ENCODE peak calls at places on chromosomes 11 and 22, in four cellular contexts. One of them, this sample, is unnamed.

GRCh38 chr22:17120711-17121234 is 387 bp downstream of the TMEM121B start:
- DNase-seq in Peyer's patch: no peak
- DNase-seq in astrocyte of the spinal cord: no peak
- DNase-seq in AG04450: no peak
- DNase-seq in this sample: no peak

GRCh38 chr11:2902784-2903671 is 17.5 kb upstream of the CDKN1C start:
- DNase-seq in AG04450: no peak
- DNase-seq in Peyer's patch: peak
- DNase-seq in astrocyte of the spinal cord: no peak
- DNase-seq in this sample: no peak

GRCh38 chr11:128956401-128957203 is 13.9 kb upstream of the TP53AIP1 start:
- DNase-seq in Peyer's patch: peak
- DNase-seq in AG04450: peak
- DNase-seq in astrocyte of the spinal cord: peak
- DNase-seq in this sample: peak

GRCh38 chr11:118774032-118774431 is 16.9 kb downstream of the DDX6 start:
- DNase-seq in Peyer's patch: no peak
- DNase-seq in AG04450: no peak
- DNase-seq in astrocyte of the spinal cord: no peak
- DNase-seq in this sample: no peak

GRCh38 chr11:60788401-60789110 is 3.4 kb downstream of the MS4A10 start:
- DNase-seq in Peyer's patch: no peak
- DNase-seq in AG04450: no peak
- DNase-seq in astrocyte of the spinal cord: no peak
- DNase-seq in this sample: no peak

GRCh38 chr11:47672283-47672730 is 29.9 kb upstream of the MTCH2 start:
- DNase-seq in Peyer's patch: no peak
- DNase-seq in AG04450: no peak
- DNase-seq in astrocyte of the spinal cord: no peak
- DNase-seq in this sample: peak

GRCh38 chr22:31830721-31831070 is 76.9 kb downstream of the DEPDC5 start:
- DNase-seq in AG04450: no peak
- DNase-seq in astrocyte of the spinal cord: no peak
- DNase-seq in Peyer's patch: no peak
- DNase-seq in this sample: no peak

GRCh38 chr11:102345923-102346322 is 1.1 kb upstream of the BIRC2 start:
- DNase-seq in AG04450: no peak
- DNase-seq in astrocyte of the spinal cord: peak
- DNase-seq in Peyer's patch: no peak
- DNase-seq in this sample: peak

GRCh38 chr11:128323381-128323780 is 264.0 kb downstream of the ETS1 start:
- DNase-seq in astrocyte of the spinal cord: no peak
- DNase-seq in AG04450: no peak
- DNase-seq in Peyer's patch: no peak
- DNase-seq in this sample: peak

GRCh38 chr11:92423635-92424034 is 199.0 kb downstream of the FAT3 start:
- DNase-seq in AG04450: no peak
- DNase-seq in astrocyte of the spinal cord: no peak
- DNase-seq in Peyer's patch: no peak
- DNase-seq in this sample: no peak

GRCh38 chr11:123330071-123330470 is 100.0 kb upstream of the GRAMD1B start:
- DNase-seq in Peyer's patch: no peak
- DNase-seq in astrocyte of the spinal cord: no peak
- DNase-seq in AG04450: no peak
- DNase-seq in this sample: no peak

GRCh38 chr11:116542386-116542785 is 230.4 kb downstream of the BUD13 start:
- DNase-seq in Peyer's patch: peak
- DNase-seq in astrocyte of the spinal cord: no peak
- DNase-seq in AG04450: no peak
- DNase-seq in this sample: no peak

GRCh38 chr11:33545941-33546340 is 154.7 kb downstream of the C11orf91 start:
- DNase-seq in Peyer's patch: no peak
- DNase-seq in AG04450: no peak
- DNase-seq in astrocyte of the spinal cord: no peak
- DNase-seq in this sample: no peak

GRCh38 chr11:115066111-115066660 is 387.9 kb downstream of the NXPE2 start:
- DNase-seq in AG04450: no peak
- DNase-seq in astrocyte of the spinal cord: no peak
- DNase-seq in Peyer's patch: no peak
- DNase-seq in this sample: no peak

GRCh38 chr11:131464481-131464880 is 94.1 kb downstream of the NTM start:
- DNase-seq in astrocyte of the spinal cord: no peak
- DNase-seq in Peyer's patch: no peak
- DNase-seq in AG04450: no peak
- DNase-seq in this sample: no peak

GRCh38 chr22:39808087-39808486 is 85.5 kb downstream of the ENTHD1 start:
- DNase-seq in astrocyte of the spinal cord: no peak
- DNase-seq in Peyer's patch: peak
- DNase-seq in AG04450: no peak
- DNase-seq in this sample: peak

GRCh38 chr22:21942407-21942895 is 10.2 kb downstream of the PPM1F start:
- DNase-seq in AG04450: peak
- DNase-seq in astrocyte of the spinal cord: peak
- DNase-seq in Peyer's patch: peak
- DNase-seq in this sample: peak

GRCh38 chr22:38454361-38455062 is 487 bp downstream of the KCNJ4 start:
- DNase-seq in AG04450: no peak
- DNase-seq in Peyer's patch: no peak
- DNase-seq in astrocyte of the spinal cord: no peak
- DNase-seq in this sample: no peak

GRCh38 chr22:45554040-45554406 is 51.3 kb downstream of the FBLN1 start:
- DNase-seq in AG04450: no peak
- DNase-seq in astrocyte of the spinal cord: no peak
- DNase-seq in Peyer's patch: no peak
- DNase-seq in this sample: no peak
- TF ChIP-seq CTCF in AG04450: no peak
- TF ChIP-seq CTCF in astrocyte of the spinal cord: no peak
- TF ChIP-seq CTCF in Peyer's patch: no peak
- TF ChIP-seq CTCF in this sample: no peak

DNA sequence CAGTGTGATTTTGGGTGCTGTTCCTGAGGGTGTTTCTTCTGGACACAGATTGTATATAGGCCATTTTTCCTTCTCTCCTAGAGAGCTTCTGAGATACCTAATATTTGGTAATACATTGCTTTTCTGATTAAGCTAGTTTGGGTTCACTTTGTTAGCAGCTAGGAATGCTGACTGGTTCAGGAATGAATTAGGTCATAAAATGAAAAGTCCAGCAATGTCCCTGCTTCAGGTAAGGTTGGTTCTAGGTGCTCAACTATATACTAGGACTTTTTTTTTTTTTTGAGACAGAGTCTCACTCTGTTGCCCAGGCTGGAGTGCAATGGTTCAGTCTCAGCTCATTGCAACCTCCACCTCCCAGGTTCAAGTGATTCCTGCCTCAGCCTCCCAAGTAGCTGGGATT is 32.9 kb upstream of the APOL5 start:
- DNase-seq in AG04450: no peak
- DNase-seq in astrocyte of the spinal cord: no peak
- DNase-seq in Peyer's patch: no peak
- DNase-seq in this sample: no peak
- TF ChIP-seq CTCF in AG04450: no peak
- TF ChIP-seq CTCF in astrocyte of the spinal cord: no peak
- TF ChIP-seq CTCF in Peyer's patch: no peak
- TF ChIP-seq CTCF in this sample: no peak

GRCh38 chr22:24694971-24695928 is 79.3 kb downstream of the PIWIL3 start:
- DNase-seq in AG04450: no peak
- DNase-seq in astrocyte of the spinal cord: no peak
- DNase-seq in Peyer's patch: peak
- DNase-seq in this sample: no peak
- TF ChIP-seq CTCF in AG04450: no peak
- TF ChIP-seq CTCF in astrocyte of the spinal cord: no peak
- TF ChIP-seq CTCF in Peyer's patch: peak
- TF ChIP-seq CTCF in this sample: no peak

GRCh38 chr11:130070829-130071205 is 1.1 kb downstream of the APLP2 start:
- DNase-seq in AG04450: no peak
- DNase-seq in astrocyte of the spinal cord: peak
- DNase-seq in Peyer's patch: peak
- DNase-seq in this sample: no peak

GRCh38 chr11:130069684-130070108 is at the start of gene APLP2:
- DNase-seq in Peyer's patch: peak
- DNase-seq in AG04450: peak
- DNase-seq in astrocyte of the spinal cord: peak
- DNase-seq in this sample: peak

GRCh38 chr11:130071211-130071712 is 1.6 kb downstream of the APLP2 start:
- DNase-seq in Peyer's patch: no peak
- DNase-seq in astrocyte of the spinal cord: peak
- DNase-seq in AG04450: no peak
- DNase-seq in this sample: peak

GRCh38 chr11:130068986-130069683 is 559 bp upstream of the APLP2 start:
- DNase-seq in astrocyte of the spinal cord: peak
- DNase-seq in Peyer's patch: peak
- DNase-seq in AG04450: peak
- DNase-seq in this sample: peak

GRCh38 chr11:130070109-130070828 is 575 bp downstream of the APLP2 start:
- DNase-seq in AG04450: no peak
- DNase-seq in Peyer's patch: peak
- DNase-seq in astrocyte of the spinal cord: peak
- DNase-seq in this sample: no peak
- TF ChIP-seq CTCF in AG04450: no peak
- TF ChIP-seq CTCF in Peyer's patch: peak
- TF ChIP-seq CTCF in astrocyte of the spinal cord: peak
- TF ChIP-seq CTCF in this sample: no peak

GRCh38 chr22:43142881-43143562 is at the start of gene MCAT:
- DNase-seq in AG04450: peak
- DNase-seq in astrocyte of the spinal cord: peak
- DNase-seq in Peyer's patch: peak
- DNase-seq in this sample: peak
- TF ChIP-seq CTCF in AG04450: no peak
- TF ChIP-seq CTCF in astrocyte of the spinal cord: no peak
- TF ChIP-seq CTCF in Peyer's patch: no peak
- TF ChIP-seq CTCF in this sample: no peak

DNA sequence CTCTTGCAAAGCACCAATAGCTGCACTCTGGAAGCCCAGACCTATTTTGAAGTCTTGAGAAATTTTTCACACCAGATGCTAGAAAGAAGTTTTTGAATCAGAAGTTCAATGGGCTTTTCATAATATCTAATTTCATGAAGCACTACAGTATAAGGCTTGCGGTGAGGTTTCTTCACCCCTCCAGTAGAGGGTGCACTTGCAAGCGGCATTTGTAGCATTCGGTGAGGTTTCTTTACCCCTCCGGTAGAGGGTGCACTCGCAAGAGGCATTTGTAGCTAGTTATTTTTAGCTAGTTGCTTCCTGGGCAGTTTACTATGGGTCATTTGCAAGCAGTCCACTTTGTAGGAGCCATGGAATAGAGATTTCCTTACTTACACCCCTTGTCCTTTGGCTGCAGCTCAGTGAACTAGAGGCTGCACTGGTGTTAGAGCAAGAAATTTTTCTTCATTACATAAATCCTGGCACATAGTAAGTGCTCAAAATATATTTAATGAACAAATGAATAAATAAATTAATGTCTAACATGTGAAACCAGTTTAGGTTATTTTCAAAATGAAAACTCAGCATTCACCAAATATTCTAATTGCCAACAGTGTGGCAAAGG is 7.8 kb upstream of the NOX4 start:
- DNase-seq in AG04450: no peak
- DNase-seq in astrocyte of the spinal cord: no peak
- DNase-seq in Peyer's patch: no peak
- DNase-seq in this sample: no peak
- TF ChIP-seq CTCF in AG04450: no peak
- TF ChIP-seq CTCF in astrocyte of the spinal cord: no peak
- TF ChIP-seq CTCF in Peyer's patch: no peak
- TF ChIP-seq CTCF in this sample: peak

GRCh38 chr11:1051356-1052132 is 15.0 kb upstream of the MUC6 start:
- DNase-seq in Peyer's patch: no peak
- DNase-seq in AG04450: no peak
- DNase-seq in astrocyte of the spinal cord: no peak
- DNase-seq in this sample: no peak
- TF ChIP-seq CTCF in Peyer's patch: no peak
- TF ChIP-seq CTCF in AG04450: no peak
- TF ChIP-seq CTCF in astrocyte of the spinal cord: no peak
- TF ChIP-seq CTCF in this sample: no peak